ENCODE peak calls at places on chromosomes 7 and 10, in eight cellular contexts. V is A549, W is omental fat pad, S is GM23338, Z is choroid plexus epithelial cell, H is adrenal gland, C is cardiac fibroblast, D is cardiac muscle cell. I is an unnamed sample.

GRCh38 chr10:86390337-86391120 is 23.9 kb upstream of the GRID1 start:
- DNase-seq in V (no peak), H (no peak), W (no peak), Z (no peak), C (no peak), D (no peak), S (no peak), I (no peak)

GRCh38 chr10:100330128-100330527 is at the start of gene PKD2L1:
- DNase-seq in W (no peak), D (no peak), Z (no peak), S (no peak), H (no peak), C (no peak), V (no peak), I (no peak)

GRCh38 chr10:35470967-35471366 is 134.2 kb upstream of the GJD4 start:
- DNase-seq in C (no peak), D (no peak), W (no peak), Z (no peak), V (no peak), S (no peak), H (no peak), I (no peak)

GRCh38 chr7:23093111-23093510 is 12.5 kb upstream of the KLHL7 start:
- DNase-seq in C (peak), H (no peak), W (no peak), D (no peak), S (no peak), V (no peak), Z (no peak), I (no peak)

GRCh38 chr7:21076054-21076453 is 289.4 kb upstream of the SP8 start:
- DNase-seq in Z (no peak), S (peak), C (no peak), W (no peak), D (no peak), V (no peak), H (no peak), I (no peak)

GRCh38 chr7:124652237-124652636 is 113.4 kb downstream of the GPR37 start:
- DNase-seq in H (no peak), S (no peak), W (no peak), Z (peak), V (no peak), D (no peak), C (no peak), I (no peak)

GRCh38 chr7:77354484-77354883 is 61.7 kb downstream of the GSAP start:
- DNase-seq in H (no peak), W (no peak), Z (no peak), S (no peak), V (no peak), C (no peak), D (no peak), I (no peak)

GRCh38 chr10:19256331-19256730 is 207.7 kb downstream of the MALRD1 start:
- DNase-seq in C (no peak), Z (peak), W (no peak), S (no peak), V (no peak), D (no peak), H (no peak), I (no peak)

GRCh38 chr7:106223156-106223555 is 61.6 kb downstream of the NAMPT start:
- DNase-seq in C (no peak), V (no peak), H (no peak), D (no peak), Z (no peak), S (peak), W (no peak), I (no peak)

DNA sequence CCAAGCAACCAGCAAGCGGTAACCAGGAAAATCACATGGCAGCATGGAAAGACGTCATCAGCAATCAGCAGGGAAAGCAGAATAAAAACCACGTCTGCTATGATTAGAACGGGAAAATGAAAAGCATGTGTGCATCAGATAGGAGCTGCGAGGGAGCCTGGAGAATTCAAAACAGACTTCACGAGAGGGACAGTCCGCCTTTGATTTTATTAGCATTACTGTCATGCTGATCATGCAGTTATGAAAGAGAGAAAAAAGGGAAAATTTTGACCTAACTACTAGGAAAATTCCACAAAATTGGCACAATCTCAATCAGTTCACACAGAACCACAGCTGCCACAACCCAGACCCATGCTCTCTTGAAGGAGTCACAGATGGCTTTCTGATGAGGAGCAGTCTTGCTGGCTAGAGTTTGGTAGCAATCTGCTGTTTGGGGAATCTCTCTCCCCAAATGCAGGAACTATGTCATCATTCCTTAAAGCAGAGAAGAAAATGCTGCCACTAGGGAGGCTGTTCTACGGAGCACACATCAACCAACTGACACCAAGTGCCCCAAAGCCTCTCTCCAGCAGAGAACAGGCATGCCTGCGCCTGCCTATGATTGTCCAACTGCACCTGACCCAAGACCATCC is 295.9 kb downstream of the TNS3 start:
- DNase-seq in Z (peak), C (no peak), S (peak), W (no peak), D (peak), H (no peak), V (no peak), I (no peak)
- TF ChIP-seq CTCF in Z (peak), C (peak), S (no peak), W (no peak), D (no peak), H (no peak), V (no peak), I (no peak)

GRCh38 chr10:103054621-103055020 is 136.5 kb downstream of the CNNM2 start:
- DNase-seq in V (no peak), S (no peak), H (no peak), D (no peak), W (no peak), C (no peak), Z (no peak), I (no peak)

GRCh38 chr10:103049237-103049636 is 131.1 kb downstream of the CNNM2 start:
- DNase-seq in S (no peak), V (no peak), W (no peak), C (no peak), D (no peak), H (no peak), Z (no peak), I (no peak)

GRCh38 chr10:103057980-103058568 is 135.0 kb downstream of the NT5C2 start:
- DNase-seq in W (no peak), S (no peak), D (no peak), Z (no peak), H (no peak), V (no peak), C (no peak), I (no peak)

GRCh38 chr10:103055105-103055504 is 137.0 kb downstream of the CNNM2 start:
- DNase-seq in S (no peak), W (no peak), C (no peak), H (no peak), Z (no peak), D (no peak), V (no peak), I (no peak)

GRCh38 chr10:103053659-103054581 is 135.8 kb downstream of the CNNM2 start:
- DNase-seq in Z (peak), S (peak), D (peak), C (peak), V (peak), H (peak), W (no peak), I (peak)
- TF ChIP-seq CTCF in Z (peak), S (peak), D (peak), C (peak), V (peak), H (peak), W (no peak), I (peak)

GRCh38 chr10:102326031-102326430 is 69.5 kb upstream of the NFKB2 start:
- DNase-seq in H (no peak), D (no peak), S (no peak), V (no peak), C (no peak), W (no peak), Z (no peak), I (no peak)

GRCh38 chr10:102327002-102327401 is 68.5 kb upstream of the NFKB2 start:
- DNase-seq in S (no peak), V (no peak), W (no peak), H (no peak), D (no peak), Z (no peak), C (no peak), I (no peak)

GRCh38 chr10:102327641-102328040 is 67.9 kb upstream of the NFKB2 start:
- DNase-seq in C (no peak), D (no peak), H (no peak), Z (no peak), W (no peak), S (no peak), V (no peak), I (no peak)

GRCh38 chr10:102322914-102323313 is 72.6 kb upstream of the NFKB2 start:
- DNase-seq in S (no peak), Z (peak), C (peak), D (no peak), W (no peak), H (no peak), V (no peak), I (no peak)

GRCh38 chr10:102324061-102324460 is 71.4 kb upstream of the NFKB2 start:
- DNase-seq in Z (peak), H (no peak), D (peak), W (no peak), S (no peak), C (peak), V (no peak), I (no peak)
- TF ChIP-seq CTCF in Z (no peak), H (no peak), D (no peak), W (no peak), S (no peak), C (no peak), V (no peak), I (no peak)

GRCh38 chr7:132557489-132558044 is 18.7 kb downstream of the PLXNA4 start:
- DNase-seq in H (no peak), C (peak), Z (peak), S (peak), W (no peak), V (no peak), D (peak), I (no peak)
- TF ChIP-seq CTCF in H (no peak), C (no peak), Z (peak), S (peak), W (no peak), V (peak), D (peak), I (no peak)

GRCh38 chr10:77504196-77504869 is 133.3 kb downstream of the KCNMA1 start:
- DNase-seq in V (no peak), C (peak), S (no peak), Z (peak), W (no peak), D (peak), H (no peak), I (no peak)

GRCh38 chr10:77506517-77506916 is 131.1 kb downstream of the KCNMA1 start:
- DNase-seq in V (no peak), D (peak), W (no peak), Z (peak), C (peak), S (no peak), H (no peak), I (no peak)

GRCh38 chr10:77505431-77506334 is 131.9 kb downstream of the KCNMA1 start:
- DNase-seq in D (peak), W (no peak), C (peak), V (peak), S (no peak), Z (peak), H (no peak), I (no peak)

GRCh38 chr10:77507313-77507712 is 130.3 kb downstream of the KCNMA1 start:
- DNase-seq in S (no peak), Z (no peak), C (no peak), W (no peak), V (no peak), H (no peak), D (no peak), I (no peak)

DNA sequence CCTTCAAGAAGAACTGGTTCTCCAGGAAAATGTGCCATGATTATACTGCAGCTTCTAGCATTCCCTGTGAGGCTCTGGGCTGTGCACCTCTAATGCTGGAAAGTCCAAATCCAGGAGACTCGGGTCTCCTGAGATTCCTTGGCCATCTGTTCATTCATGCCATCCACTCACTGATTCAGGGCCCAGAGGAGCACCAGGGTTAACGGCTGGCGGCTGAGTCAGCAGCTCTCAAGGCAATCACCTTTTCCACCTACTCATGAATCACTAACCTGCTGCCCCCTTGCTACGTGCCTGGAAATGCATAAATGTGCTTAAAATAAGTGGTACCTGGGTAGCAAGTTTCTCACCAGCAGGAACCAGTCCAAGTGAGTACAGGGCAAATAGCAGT is 132.7 kb downstream of the KCNMA1 start:
- DNase-seq in D (no peak), V (peak), H (no peak), C (peak), W (no peak), Z (peak), S (no peak), I (no peak)
- TF ChIP-seq CTCF in D (no peak), V (peak), H (no peak), C (no peak), W (no peak), Z (peak), S (peak), I (no peak)

DNA sequence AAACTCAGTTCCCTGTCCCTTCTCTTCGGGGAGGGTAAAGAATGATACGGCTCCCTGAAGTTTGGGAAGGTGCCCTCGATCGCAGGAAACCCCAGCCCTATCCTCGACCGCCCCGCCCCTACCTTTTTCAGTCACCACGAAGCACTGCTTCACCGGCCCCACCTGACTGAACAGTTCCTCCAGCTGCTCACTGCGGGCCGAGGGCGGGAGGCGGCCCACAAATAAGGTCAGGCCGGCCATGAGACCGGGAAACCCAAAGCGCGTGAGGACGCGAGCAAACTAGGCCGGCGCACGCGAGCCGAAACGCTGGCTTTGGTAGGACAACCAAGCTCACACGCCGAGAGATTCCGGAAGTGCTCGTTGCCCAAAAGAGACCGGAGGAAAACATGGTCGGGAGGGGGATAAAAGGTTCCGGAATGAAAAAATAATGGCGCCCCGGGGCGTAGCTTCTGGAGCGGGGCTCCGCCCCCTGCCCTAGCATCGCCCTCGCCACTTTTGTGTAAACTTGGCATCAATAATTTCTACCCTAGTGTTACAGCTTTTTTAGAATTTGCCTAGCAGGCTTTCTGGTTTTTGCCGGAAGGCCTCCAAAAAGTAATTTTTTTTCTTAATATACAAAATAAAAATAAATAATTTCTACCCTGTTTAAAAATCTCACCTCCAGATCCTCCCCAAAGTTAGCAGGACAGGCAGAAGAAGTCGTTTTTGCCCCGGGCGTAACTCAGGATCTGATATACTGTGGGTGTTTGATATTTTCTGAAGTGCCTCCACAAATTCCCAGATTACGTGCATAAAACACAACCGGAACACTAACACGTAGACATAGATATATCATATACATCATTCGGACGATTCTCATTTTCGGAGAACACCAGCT is at the start of gene RBM28:
- DNase-seq in D (peak), S (peak), Z (peak), H (peak), W (peak), V (peak), C (peak), I (peak)
- TF ChIP-seq CTCF in D (no peak), S (no peak), Z (no peak), H (no peak), W (no peak), V (no peak), C (no peak), I (no peak)

GRCh38 chr7:39810204-39810642 is 139.8 kb upstream of the CDK13 start:
- DNase-seq in Z (no peak), D (no peak), C (no peak), V (no peak), W (no peak), S (peak), H (no peak), I (no peak)
- TF ChIP-seq CTCF in Z (no peak), D (no peak), C (no peak), V (no peak), W (no peak), S (peak), H (no peak), I (no peak)

GRCh38 chr10:43196981-43197833 is 59.0 kb downstream of the CSGALNACT2 start:
- DNase-seq in W (peak), D (no peak), H (no peak), V (no peak), Z (no peak), S (no peak), C (no peak), I (peak)
- TF ChIP-seq CTCF in W (no peak), D (no peak), H (no peak), V (no peak), Z (no peak), S (no peak), C (no peak), I (no peak)

GRCh38 chr7:149669121-149669818 is 104.1 kb downstream of the ZNF467 start:
- DNase-seq in H (no peak), C (peak), D (peak), W (no peak), S (peak), V (no peak), Z (peak), I (no peak)
- TF ChIP-seq CTCF in H (peak), C (peak), D (peak), W (no peak), S (peak), V (peak), Z (peak), I (peak)

I was measured in GM10248.